ENCODE peak calls at places on chromosomes 16 and 17, in seven cellular contexts. C, F, I, Y, M, A and L are unnamed samples.

GRCh38 chr16:31298958-31299357 is 39.2 kb downstream of the ITGAM start:
- DNase-seq in C (no peak), F (peak), I (no peak), Y (peak), M (peak), A (no peak), L (no peak)

GRCh38 chr17:39208893-39209292 is 8.8 kb downstream of the RPL19 start:
- DNase-seq in C (peak), F (no peak), I (peak), Y (no peak), M (no peak), A (peak), L (no peak)

GRCh38 chr16:78310990-78311561 is 211.6 kb downstream of the WWOX start:
- DNase-seq in C (no peak), F (no peak), I (no peak), Y (no peak), M (no peak), A (no peak), L (no peak)

GRCh38 chr16:76345093-76345735 is 68.0 kb downstream of the CNTNAP4 start:
- DNase-seq in C (no peak), F (peak), I (no peak), Y (no peak), M (peak), A (peak), L (no peak)

GRCh38 chr16:47197536-47198179 is 53.9 kb upstream of the NETO2 start:
- DNase-seq in C (no peak), F (peak), I (no peak), Y (no peak), M (peak), A (peak), L (no peak)

GRCh38 chr16:59527206-59527997 is 793.3 kb upstream of the GOT2 start:
- DNase-seq in C (no peak), F (no peak), I (no peak), Y (no peak), M (peak), A (no peak), L (peak)

GRCh38 chr16:49700222-49700927 is 155.5 kb downstream of the ZNF423 start:
- DNase-seq in C (no peak), F (no peak), I (no peak), Y (no peak), M (peak), A (peak), L (no peak)

GRCh38 chr17:57195790-57196460 is 60.4 kb upstream of the MSI2 start:
- DNase-seq in C (no peak), F (no peak), I (no peak), Y (peak), M (no peak), A (peak), L (no peak)

GRCh38 chr17:9346296-9346926 is 229.2 kb downstream of the STX8 start:
- DNase-seq in C (no peak), F (peak), I (no peak), Y (no peak), M (peak), A (no peak), L (no peak)

GRCh38 chr17:7436556-7437368 is 1.5 kb downstream of the TMEM102 start:
- DNase-seq in C (peak), F (peak), I (peak), Y (peak), M (peak), A (peak), L (peak)

GRCh38 chr17:27579897-27580321 is 51.1 kb upstream of the LGALS9 start:
- DNase-seq in C (no peak), F (no peak), I (no peak), Y (no peak), M (no peak), A (no peak), L (no peak)

GRCh38 chr17:57296231-57296630 is 39.9 kb downstream of the MSI2 start:
- DNase-seq in C (no peak), F (no peak), I (no peak), Y (no peak), M (no peak), A (no peak), L (no peak)

GRCh38 chr17:10803830-10804498 is at the start of gene TMEM238L:
- DNase-seq in C (no peak), F (no peak), I (no peak), Y (no peak), M (no peak), A (no peak), L (no peak)

GRCh38 chr17:82006468-82007227 is 16.0 kb downstream of the CENPX start:
- DNase-seq in C (no peak), F (peak), I (no peak), Y (peak), M (peak), A (peak), L (peak)

GRCh38 chr17:58759522-58759921 is 3.9 kb downstream of the PPM1E start:
- DNase-seq in C (no peak), F (no peak), I (no peak), Y (no peak), M (no peak), A (no peak), L (no peak)

GRCh38 chr16:67179421-67180080 is 4.2 kb downstream of the MATCAP1 start:
- DNase-seq in C (peak), F (no peak), I (no peak), Y (peak), M (no peak), A (no peak), L (no peak)
- TF ChIP-seq CTCF in C (peak), F (no peak), I (peak), Y (peak), M (no peak), A (no peak), L (peak)

DNA sequence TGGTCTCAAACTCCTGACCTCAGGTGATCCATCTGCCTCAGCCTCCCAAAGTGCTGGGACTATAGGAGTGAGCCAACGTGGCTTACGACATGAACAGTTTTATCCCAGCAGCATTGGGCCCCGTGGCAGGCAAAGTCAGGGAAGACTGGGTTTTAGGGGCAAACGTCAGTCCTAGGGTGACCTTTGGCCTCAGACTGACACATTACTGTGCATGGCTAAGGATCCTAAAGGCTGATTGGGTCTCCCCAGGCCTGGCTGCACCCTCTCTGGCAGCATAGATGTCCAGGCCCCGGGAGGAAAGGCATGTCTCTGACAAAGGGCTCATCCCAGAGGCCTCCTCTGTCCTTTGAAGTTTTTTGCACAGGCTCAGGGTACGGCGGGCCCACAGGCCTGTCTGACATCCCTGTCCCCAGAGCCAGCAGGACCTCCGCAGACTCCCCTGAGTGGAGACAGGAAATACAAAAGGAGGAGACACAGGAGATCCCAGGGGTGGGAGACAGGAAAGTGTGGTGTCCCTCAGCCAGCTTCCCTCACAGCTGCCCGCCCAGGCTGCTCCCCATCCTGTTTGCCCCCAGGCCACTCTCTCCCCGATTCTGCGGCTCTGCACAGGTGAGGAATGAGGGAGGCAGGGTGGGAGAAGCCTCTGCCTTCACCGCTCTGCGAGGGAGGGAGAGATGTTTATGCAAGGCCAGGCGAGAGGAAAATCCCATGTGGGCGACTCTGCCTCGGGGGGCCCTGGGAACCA is 54.5 kb upstream of the MTSS2 start:
- DNase-seq in C (no peak), F (no peak), I (no peak), Y (no peak), M (no peak), A (no peak), L (no peak)
- TF ChIP-seq CTCF in C (no peak), F (no peak), I (no peak), Y (no peak), M (no peak), A (no peak), L (no peak)

GRCh38 chr16:48365601-48366164 is 19.5 kb downstream of the SIAH1 start:
- DNase-seq in C (peak), F (peak), I (peak), Y (peak), M (peak), A (peak), L (peak)
- TF ChIP-seq CTCF in C (no peak), F (peak), I (no peak), Y (no peak), M (peak), A (no peak), L (peak)

GRCh38 chr17:70629902-70630301 is 460.6 kb downstream of the KCNJ2 start:
- DNase-seq in C (no peak), F (peak), I (no peak), Y (peak), M (peak), A (no peak), L (no peak)
- TF ChIP-seq CTCF in C (no peak), F (peak), I (peak), Y (peak), M (peak), A (no peak), L (peak)

GRCh38 chr16:57663917-57664661 is 4.0 kb upstream of the ADGRG3 start:
- DNase-seq in C (no peak), F (no peak), I (no peak), Y (no peak), M (no peak), A (no peak), L (no peak)
- TF ChIP-seq CTCF in C (no peak), F (no peak), I (no peak), Y (no peak), M (no peak), A (no peak), L (peak)

GRCh38 chr16:56789360-56789759 is 59.4 kb downstream of the NUP93 start:
- DNase-seq in C (peak), F (peak), I (no peak), Y (peak), M (peak), A (peak), L (peak)
- TF ChIP-seq CTCF in C (peak), F (peak), I (peak), Y (peak), M (peak), A (peak), L (peak)

DNA sequence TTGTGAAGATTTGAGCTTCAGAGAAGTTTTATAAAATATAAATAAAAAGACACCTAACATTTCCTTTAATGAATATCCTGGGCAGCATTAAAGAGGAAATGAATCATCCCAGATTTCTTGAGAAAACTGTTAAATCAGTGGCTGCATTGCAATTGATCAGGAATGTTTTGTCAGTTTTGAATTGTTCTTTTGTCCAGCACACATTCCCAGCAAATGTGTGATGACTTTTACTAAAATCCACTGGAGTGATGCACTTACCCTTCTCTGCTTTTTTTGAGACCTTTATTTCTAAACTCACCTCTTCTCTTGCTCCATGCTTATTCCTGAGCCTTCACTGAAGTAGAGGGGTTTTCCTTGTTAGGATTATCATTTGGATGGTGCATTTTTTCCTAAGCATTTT is 1307.2 kb downstream of the CDH8 start:
- DNase-seq in C (no peak), F (no peak), I (no peak), Y (no peak), M (no peak), A (no peak), L (no peak)
- TF ChIP-seq CTCF in C (no peak), F (no peak), I (no peak), Y (no peak), M (no peak), A (no peak), L (no peak)

GRCh38 chr17:45718791-45719190 is 65.3 kb upstream of the CRHR1 start:
- DNase-seq in C (no peak), F (no peak), I (no peak), Y (no peak), M (no peak), A (no peak), L (peak)

GRCh38 chr17:45719335-45720071 is 64.6 kb upstream of the CRHR1 start:
- DNase-seq in C (no peak), F (peak), I (no peak), Y (peak), M (peak), A (no peak), L (peak)

GRCh38 chr17:45720386-45720785 is 63.7 kb upstream of the CRHR1 start:
- DNase-seq in C (no peak), F (no peak), I (no peak), Y (no peak), M (no peak), A (no peak), L (no peak)

DNA sequence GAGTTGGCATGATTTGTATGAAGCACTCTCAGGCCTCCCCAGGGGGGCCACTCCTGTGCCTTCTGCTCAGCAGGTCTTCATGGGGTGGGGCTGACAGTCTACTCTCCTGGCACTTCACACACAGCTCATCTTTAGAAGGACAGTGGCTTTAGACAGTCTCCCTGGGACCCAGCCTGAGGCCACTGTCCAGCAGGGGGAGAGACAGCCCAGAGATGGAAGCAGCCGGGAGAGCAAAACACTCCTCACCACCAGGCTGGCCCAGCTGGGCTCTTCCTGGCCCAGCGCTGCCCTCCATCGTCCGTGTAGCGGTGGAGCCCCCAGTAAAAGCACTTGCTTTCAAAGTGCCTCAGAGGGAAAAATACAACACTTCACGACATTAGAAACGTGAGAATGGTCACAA is 62.0 kb upstream of the CRHR1 start:
- DNase-seq in C (no peak), F (peak), I (no peak), Y (no peak), M (no peak), A (no peak), L (peak)
- TF ChIP-seq CTCF in C (no peak), F (peak), I (no peak), Y (no peak), M (no peak), A (no peak), L (peak)

GRCh38 chr16:72198641-72199250 is 26.8 kb upstream of the PMFBP1 start:
- DNase-seq in C (no peak), F (no peak), I (no peak), Y (no peak), M (no peak), A (no peak), L (no peak)

GRCh38 chr16:72197556-72197955 is 25.6 kb upstream of the PMFBP1 start:
- DNase-seq in C (no peak), F (no peak), I (no peak), Y (no peak), M (no peak), A (no peak), L (no peak)

GRCh38 chr16:72191551-72191950 is 19.6 kb upstream of the PMFBP1 start:
- DNase-seq in C (no peak), F (peak), I (no peak), Y (no peak), M (peak), A (peak), L (no peak)

GRCh38 chr16:72198021-72198420 is 26.1 kb upstream of the PMFBP1 start:
- DNase-seq in C (no peak), F (peak), I (no peak), Y (no peak), M (peak), A (peak), L (peak)

GRCh38 chr16:72195609-72196008 is 23.7 kb upstream of the PMFBP1 start:
- DNase-seq in C (no peak), F (no peak), I (no peak), Y (no peak), M (no peak), A (no peak), L (no peak)
- TF ChIP-seq CTCF in C (peak), F (no peak), I (no peak), Y (no peak), M (no peak), A (no peak), L (peak)